ENCODE peak calls at places on chromosomes 2 and 18, in seven cellular contexts. One of them, this sample, is unnamed.

GRCh38 chr2:73260338-73260984 is 23.8 kb downstream of the FBXO41 start:
- DNase-seq in IMR-90: peak; percentile 43
- DNase-seq in kidney epithelial cell: no peak
- DNase-seq in tibial nerve: no peak
- DNase-seq in ovary: no peak
- DNase-seq in right atrium auricular region: no peak
- DNase-seq in fibroblast of mammary gland: peak; percentile 49
- DNase-seq in this sample: no peak

GRCh38 chr2:206230060-206230890 is 44.2 kb upstream of the ZDBF2 start:
- DNase-seq in IMR-90: no peak
- DNase-seq in kidney epithelial cell: no peak
- DNase-seq in tibial nerve: no peak
- DNase-seq in ovary: no peak
- DNase-seq in right atrium auricular region: no peak
- DNase-seq in fibroblast of mammary gland: no peak
- DNase-seq in this sample: no peak

GRCh38 chr18:55401275-55401620 is 186.7 kb downstream of the TCF4 start:
- DNase-seq in IMR-90: peak; percentile 26
- DNase-seq in kidney epithelial cell: no peak
- DNase-seq in tibial nerve: no peak
- DNase-seq in ovary: no peak
- DNase-seq in right atrium auricular region: no peak
- DNase-seq in fibroblast of mammary gland: no peak
- DNase-seq in this sample: no peak

GRCh38 chr2:143996974-143997373 is 522.9 kb downstream of the ZEB2 start:
- DNase-seq in IMR-90: no peak
- DNase-seq in kidney epithelial cell: no peak
- DNase-seq in tibial nerve: no peak
- DNase-seq in ovary: no peak
- DNase-seq in right atrium auricular region: no peak
- DNase-seq in fibroblast of mammary gland: no peak
- DNase-seq in this sample: no peak

GRCh38 chr2:33529771-33530481 is 53.5 kb downstream of the RASGRP3 start:
- DNase-seq in IMR-90: peak; percentile 98
- DNase-seq in kidney epithelial cell: peak; percentile 32
- DNase-seq in tibial nerve: no peak
- DNase-seq in ovary: no peak
- DNase-seq in right atrium auricular region: no peak
- DNase-seq in fibroblast of mammary gland: peak; percentile 95
- DNase-seq in this sample: no peak

GRCh38 chr2:71552356-71552755 is 99.0 kb downstream of the DYSF start:
- DNase-seq in IMR-90: no peak
- DNase-seq in kidney epithelial cell: no peak
- DNase-seq in tibial nerve: no peak
- DNase-seq in ovary: no peak
- DNase-seq in right atrium auricular region: no peak
- DNase-seq in fibroblast of mammary gland: no peak
- DNase-seq in this sample: no peak

GRCh38 chr2:225318440-225318839 is 81.1 kb upstream of the NYAP2 start:
- DNase-seq in IMR-90: no peak
- DNase-seq in kidney epithelial cell: no peak
- DNase-seq in tibial nerve: no peak
- DNase-seq in ovary: no peak
- DNase-seq in right atrium auricular region: no peak
- DNase-seq in fibroblast of mammary gland: no peak
- DNase-seq in this sample: no peak

GRCh38 chr2:144349674-144350073 is 170.2 kb downstream of the ZEB2 start:
- DNase-seq in IMR-90: no peak
- DNase-seq in kidney epithelial cell: no peak
- DNase-seq in tibial nerve: no peak
- DNase-seq in ovary: no peak
- DNase-seq in right atrium auricular region: no peak
- DNase-seq in fibroblast of mammary gland: no peak
- DNase-seq in this sample: no peak

GRCh38 chr18:35026407-35027061 is 14.7 kb upstream of the MAPRE2 start:
- DNase-seq in IMR-90: no peak
- DNase-seq in kidney epithelial cell: no peak
- DNase-seq in tibial nerve: no peak
- DNase-seq in ovary: no peak
- DNase-seq in right atrium auricular region: no peak
- DNase-seq in fibroblast of mammary gland: no peak
- DNase-seq in this sample: no peak

GRCh38 chr2:227325824-227326195 is 759 bp downstream of the MFF start:
- DNase-seq in IMR-90: peak; percentile 55
- DNase-seq in kidney epithelial cell: no peak
- DNase-seq in tibial nerve: peak; percentile 5
- DNase-seq in ovary: peak; percentile 40
- DNase-seq in right atrium auricular region: no peak
- DNase-seq in fibroblast of mammary gland: peak; percentile 53
- DNase-seq in this sample: no peak

GRCh38 chr2:202267495-202267894 is 1.9 kb downstream of the NOP58 start:
- DNase-seq in IMR-90: no peak
- DNase-seq in kidney epithelial cell: no peak
- DNase-seq in tibial nerve: no peak
- DNase-seq in ovary: no peak
- DNase-seq in right atrium auricular region: no peak
- DNase-seq in fibroblast of mammary gland: peak; percentile 36
- DNase-seq in this sample: no peak

GRCh38 chr18:48795696-48796095 is 155.1 kb downstream of the SMAD7 start:
- DNase-seq in IMR-90: no peak
- DNase-seq in kidney epithelial cell: no peak
- DNase-seq in tibial nerve: no peak
- DNase-seq in ovary: no peak
- DNase-seq in right atrium auricular region: no peak
- DNase-seq in fibroblast of mammary gland: no peak
- DNase-seq in this sample: no peak

GRCh38 chr2:101125799-101126198 is 25.4 kb downstream of the TBC1D8 start:
- DNase-seq in IMR-90: no peak
- DNase-seq in kidney epithelial cell: no peak
- DNase-seq in tibial nerve: no peak
- DNase-seq in ovary: no peak
- DNase-seq in right atrium auricular region: no peak
- DNase-seq in fibroblast of mammary gland: no peak
- DNase-seq in this sample: no peak

GRCh38 chr18:12328179-12328823 is 20.3 kb downstream of the TUBB6 start:
- DNase-seq in IMR-90: no peak
- DNase-seq in kidney epithelial cell: no peak
- DNase-seq in tibial nerve: no peak
- DNase-seq in ovary: no peak
- DNase-seq in right atrium auricular region: peak; percentile 55
- DNase-seq in fibroblast of mammary gland: no peak
- DNase-seq in this sample: no peak

GRCh38 chr18:75067996-75068645 is 140.8 kb downstream of the PTGR3 start:
- DNase-seq in IMR-90: no peak
- DNase-seq in kidney epithelial cell: no peak
- DNase-seq in tibial nerve: no peak
- DNase-seq in ovary: no peak
- DNase-seq in right atrium auricular region: no peak
- DNase-seq in fibroblast of mammary gland: no peak
- DNase-seq in this sample: no peak

GRCh38 chr2:11303290-11304013 is 41.0 kb downstream of the ROCK2 start:
- DNase-seq in IMR-90: no peak
- DNase-seq in kidney epithelial cell: no peak
- DNase-seq in tibial nerve: no peak
- DNase-seq in ovary: no peak
- DNase-seq in right atrium auricular region: no peak
- DNase-seq in fibroblast of mammary gland: no peak
- DNase-seq in this sample: no peak

GRCh38 chr2:75896779-75897366 is 186.2 kb upstream of the GCFC2 start:
- DNase-seq in IMR-90: no peak
- DNase-seq in kidney epithelial cell: peak; percentile 1
- DNase-seq in tibial nerve: no peak
- DNase-seq in ovary: no peak
- DNase-seq in right atrium auricular region: no peak
- DNase-seq in fibroblast of mammary gland: peak; percentile 1
- DNase-seq in this sample: no peak

GRCh38 chr2:136081582-136082210 is 36.3 kb downstream of the CXCR4 start:
- DNase-seq in IMR-90: no peak
- DNase-seq in kidney epithelial cell: no peak
- DNase-seq in tibial nerve: no peak
- DNase-seq in ovary: no peak
- DNase-seq in right atrium auricular region: no peak
- DNase-seq in fibroblast of mammary gland: no peak
- DNase-seq in this sample: no peak

GRCh38 chr18:70781860-70782453 is 493.1 kb downstream of the SOCS6 start:
- DNase-seq in IMR-90: peak; percentile 1
- DNase-seq in kidney epithelial cell: no peak
- DNase-seq in tibial nerve: peak; percentile 53
- DNase-seq in ovary: no peak
- DNase-seq in right atrium auricular region: no peak
- DNase-seq in fibroblast of mammary gland: peak; percentile 50
- DNase-seq in this sample: no peak

DNA sequence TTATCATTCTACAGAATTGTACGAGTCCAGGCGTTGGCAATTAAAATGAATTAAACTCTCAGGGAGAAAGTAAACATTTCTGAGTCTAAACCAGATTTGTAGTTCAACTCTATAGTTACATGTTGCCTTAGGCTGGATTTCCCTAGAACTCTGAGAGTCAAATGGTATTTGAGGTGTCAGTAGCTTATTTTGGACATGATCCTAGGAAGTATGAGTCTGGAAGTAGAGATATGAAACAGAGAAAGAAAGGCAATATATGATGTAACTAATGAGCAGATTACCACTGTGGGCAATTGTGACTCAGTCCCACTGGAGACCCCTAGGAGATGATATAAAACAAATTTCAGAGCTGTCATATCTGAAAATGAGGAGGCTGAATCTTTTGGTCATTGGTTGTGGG is 199.1 kb upstream of the UBE2E3 start:
- DNase-seq in IMR-90: no peak
- DNase-seq in kidney epithelial cell: no peak
- DNase-seq in tibial nerve: no peak
- DNase-seq in ovary: no peak
- DNase-seq in right atrium auricular region: no peak
- DNase-seq in fibroblast of mammary gland: no peak
- DNase-seq in this sample: no peak
- TF ChIP-seq CTCF in IMR-90: no peak
- TF ChIP-seq CTCF in kidney epithelial cell: no peak
- TF ChIP-seq CTCF in tibial nerve: no peak
- TF ChIP-seq CTCF in ovary: no peak
- TF ChIP-seq CTCF in right atrium auricular region: no peak
- TF ChIP-seq CTCF in fibroblast of mammary gland: no peak
- TF ChIP-seq CTCF in this sample: no peak

GRCh38 chr2:197495433-197496134 is 4.1 kb downstream of the HSPD1 start:
- DNase-seq in IMR-90: no peak
- DNase-seq in kidney epithelial cell: no peak
- DNase-seq in tibial nerve: no peak
- DNase-seq in ovary: no peak
- DNase-seq in right atrium auricular region: no peak
- DNase-seq in fibroblast of mammary gland: no peak
- DNase-seq in this sample: no peak
- TF ChIP-seq CTCF in IMR-90: no peak
- TF ChIP-seq CTCF in kidney epithelial cell: no peak
- TF ChIP-seq CTCF in tibial nerve: no peak
- TF ChIP-seq CTCF in ovary: no peak
- TF ChIP-seq CTCF in right atrium auricular region: no peak
- TF ChIP-seq CTCF in fibroblast of mammary gland: no peak
- TF ChIP-seq CTCF in this sample: no peak

DNA sequence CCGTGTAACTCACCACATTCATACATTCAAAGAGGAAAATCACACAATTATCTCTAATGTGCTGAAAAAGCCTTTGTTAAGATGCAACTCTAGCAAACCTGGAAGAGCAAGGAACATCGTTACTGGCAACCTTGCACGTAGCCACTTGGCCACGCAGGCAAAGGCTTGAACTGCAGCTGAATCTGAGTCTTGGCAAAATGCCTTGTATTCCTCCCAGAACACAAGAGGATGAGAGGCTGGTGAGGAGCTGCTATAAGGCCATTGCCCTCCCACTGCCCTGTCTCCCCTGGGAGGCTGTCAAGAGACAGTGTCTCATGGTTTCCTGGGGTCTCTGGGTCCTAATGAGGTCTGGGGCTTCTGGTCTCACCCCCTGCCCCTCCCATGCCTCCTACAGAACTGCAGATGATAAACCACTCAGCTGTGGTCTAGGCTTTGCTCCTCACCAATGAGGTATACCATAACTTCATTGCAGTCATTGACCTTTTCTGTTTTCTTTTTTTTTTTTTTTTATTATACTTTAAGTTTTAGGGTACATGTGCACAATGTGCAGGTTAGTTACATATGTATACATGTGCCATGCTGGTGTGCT is 141.4 kb downstream of the SPP2 start:
- DNase-seq in IMR-90: peak; percentile 6
- DNase-seq in kidney epithelial cell: no peak
- DNase-seq in tibial nerve: no peak
- DNase-seq in ovary: no peak
- DNase-seq in right atrium auricular region: no peak
- DNase-seq in fibroblast of mammary gland: peak; percentile 35
- DNase-seq in this sample: no peak
- TF ChIP-seq CTCF in IMR-90: no peak
- TF ChIP-seq CTCF in kidney epithelial cell: no peak
- TF ChIP-seq CTCF in tibial nerve: no peak
- TF ChIP-seq CTCF in ovary: no peak
- TF ChIP-seq CTCF in right atrium auricular region: no peak
- TF ChIP-seq CTCF in fibroblast of mammary gland: no peak
- TF ChIP-seq CTCF in this sample: no peak

GRCh38 chr2:232632904-232633412 is 446 bp upstream of the EFHD1 start:
- DNase-seq in IMR-90: no peak
- DNase-seq in kidney epithelial cell: no peak
- DNase-seq in tibial nerve: peak; percentile 35
- DNase-seq in ovary: peak; percentile 92
- DNase-seq in right atrium auricular region: no peak
- DNase-seq in fibroblast of mammary gland: peak; percentile 11
- DNase-seq in this sample: no peak
- TF ChIP-seq CTCF in IMR-90: no peak
- TF ChIP-seq CTCF in kidney epithelial cell: no peak
- TF ChIP-seq CTCF in tibial nerve: no peak
- TF ChIP-seq CTCF in ovary: no peak
- TF ChIP-seq CTCF in right atrium auricular region: no peak
- TF ChIP-seq CTCF in fibroblast of mammary gland: no peak
- TF ChIP-seq CTCF in this sample: no peak

GRCh38 chr2:62014102-62014501 is 108.6 kb downstream of the COMMD1 start:
- DNase-seq in IMR-90: peak; percentile 70
- DNase-seq in kidney epithelial cell: no peak
- DNase-seq in tibial nerve: peak; percentile 16
- DNase-seq in ovary: peak; percentile 56
- DNase-seq in right atrium auricular region: peak; percentile 61
- DNase-seq in fibroblast of mammary gland: peak; percentile 74
- DNase-seq in this sample: no peak
- TF ChIP-seq CTCF in IMR-90: peak; percentile 15
- TF ChIP-seq CTCF in kidney epithelial cell: no peak
- TF ChIP-seq CTCF in tibial nerve: no peak
- TF ChIP-seq CTCF in ovary: no peak
- TF ChIP-seq CTCF in right atrium auricular region: peak; percentile 43
- TF ChIP-seq CTCF in fibroblast of mammary gland: peak; percentile 32
- TF ChIP-seq CTCF in this sample: no peak

DNA sequence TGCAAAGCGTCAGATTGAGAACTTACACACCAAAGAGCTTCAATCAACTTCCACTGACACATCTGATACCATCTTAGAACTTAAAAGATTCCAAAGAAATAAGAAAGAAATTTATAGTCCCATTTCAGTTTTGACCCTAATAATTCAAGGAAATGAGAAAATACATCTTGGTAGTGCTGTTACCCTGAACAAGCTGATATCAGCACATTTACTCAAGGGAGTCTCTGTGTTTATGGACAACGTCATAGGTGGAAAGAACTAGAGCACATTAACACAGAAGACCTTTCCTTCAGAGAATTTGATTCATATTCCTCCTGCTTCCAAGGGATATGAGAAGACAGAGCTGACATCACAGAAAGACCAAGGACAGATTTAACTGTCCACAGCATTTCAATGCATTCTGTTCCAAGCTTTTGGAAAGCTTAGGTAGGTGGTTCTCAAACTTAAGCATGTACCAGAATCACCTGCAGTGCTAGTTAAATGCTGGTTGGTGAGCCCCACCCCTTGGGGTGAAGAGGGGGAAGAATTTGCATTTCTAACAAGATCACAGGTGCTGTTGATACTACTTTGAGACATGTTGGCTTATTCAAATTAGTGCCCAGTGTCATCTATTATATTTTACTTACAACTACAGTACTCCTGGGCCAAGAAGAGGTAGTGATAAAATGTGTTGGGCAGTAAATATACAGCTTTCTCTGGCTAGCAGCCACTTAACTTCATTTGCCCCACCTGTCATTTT is 59.8 kb downstream of the LDAH start:
- DNase-seq in IMR-90: no peak
- DNase-seq in kidney epithelial cell: no peak
- DNase-seq in tibial nerve: no peak
- DNase-seq in ovary: no peak
- DNase-seq in right atrium auricular region: no peak
- DNase-seq in fibroblast of mammary gland: no peak
- DNase-seq in this sample: no peak
- TF ChIP-seq CTCF in IMR-90: no peak
- TF ChIP-seq CTCF in kidney epithelial cell: no peak
- TF ChIP-seq CTCF in tibial nerve: no peak
- TF ChIP-seq CTCF in ovary: no peak
- TF ChIP-seq CTCF in right atrium auricular region: no peak
- TF ChIP-seq CTCF in fibroblast of mammary gland: no peak
- TF ChIP-seq CTCF in this sample: no peak

This sample was measured in omental fat pad.